ENCODE peak calls at places on chromosomes 4 and X, in six cellular contexts. Q, B, F, D, C and I are unnamed samples.

GRCh38 chr4:104749062-104749461 is 254.4 kb upstream of the CXXC4 start:
- DNase-seq in Q (no peak), B (no peak), F (no peak), D (no peak), C (no peak), I (no peak)

GRCh38 chr4:37908488-37909343 is 17.8 kb downstream of the TBC1D1 start:
- DNase-seq in Q (no peak), B (no peak), F (no peak), D (peak), C (no peak), I (no peak)

GRCh38 chr4:88967883-88968316 is 89.1 kb downstream of the FAM13A start:
- DNase-seq in Q (no peak), B (no peak), F (no peak), D (no peak), C (no peak), I (no peak)

GRCh38 chrX:114268643-114269042 is 315.2 kb upstream of the HTR2C start:
- DNase-seq in Q (no peak), B (no peak), F (no peak), D (no peak), C (no peak), I (no peak)

GRCh38 chr4:174427562-174428140 is 94.6 kb downstream of the HPGD start:
- DNase-seq in Q (no peak), B (no peak), F (no peak), D (peak), C (no peak), I (no peak)

GRCh38 chr4:3858046-3858730 is 92.0 kb downstream of the ADRA2C start:
- DNase-seq in Q (peak), B (no peak), F (no peak), D (no peak), C (no peak), I (peak)

GRCh38 chrX:119423631-119424030 is 24.5 kb downstream of the SLC25A43 start:
- DNase-seq in Q (no peak), B (no peak), F (no peak), D (peak), C (no peak), I (no peak)

GRCh38 chr4:101346562-101347266 is 612 bp downstream of the PPP3CA start:
- DNase-seq in Q (peak), B (peak), F (peak), D (peak), C (peak), I (peak)

GRCh38 chr4:66562276-66562806 is 892.1 kb upstream of the EPHA5 start:
- DNase-seq in Q (no peak), B (no peak), F (no peak), D (no peak), C (no peak), I (no peak)

GRCh38 chr4:83153312-83153915 is 38.9 kb upstream of the PLAC8 start:
- DNase-seq in Q (no peak), B (no peak), F (no peak), D (no peak), C (no peak), I (no peak)

GRCh38 chr4:92236907-92237306 is 66.9 kb upstream of the GRID2 start:
- DNase-seq in Q (no peak), B (no peak), F (no peak), D (peak), C (no peak), I (no peak)

GRCh38 chr4:128524311-128524710 is 236.7 kb upstream of the PGRMC2 start:
- DNase-seq in Q (no peak), B (no peak), F (no peak), D (peak), C (no peak), I (no peak)

GRCh38 chrX:82748901-82749505 is 759.1 kb upstream of the POU3F4 start:
- DNase-seq in Q (no peak), B (no peak), F (no peak), D (peak), C (no peak), I (peak)

GRCh38 chr4:143358923-143359694 is 22.4 kb downstream of the GAB1 start:
- DNase-seq in Q (no peak), B (no peak), F (no peak), D (peak), C (no peak), I (no peak)

GRCh38 chr4:2803624-2804448 is 11.0 kb downstream of the SH3BP2 start:
- DNase-seq in Q (no peak), B (peak), F (no peak), D (no peak), C (no peak), I (no peak)

GRCh38 chr4:181504846-181505374 is 738.3 kb upstream of the TENM3 start:
- DNase-seq in Q (no peak), B (no peak), F (no peak), D (no peak), C (no peak), I (no peak)

GRCh38 chrX:140980271-140980670 is 22.1 kb upstream of the SPANXB1 start:
- DNase-seq in Q (no peak), B (no peak), F (no peak), D (no peak), C (no peak), I (no peak)

GRCh38 chrX:136209016-136209738 is 42.0 kb downstream of the MAP7D3 start:
- DNase-seq in Q (peak), B (peak), F (peak), D (peak), C (no peak), I (peak)

GRCh38 chr4:19038231-19038630 is 1016.7 kb upstream of the LCORL start:
- DNase-seq in Q (no peak), B (no peak), F (no peak), D (no peak), C (no peak), I (no peak)

GRCh38 chr4:53507058-53507457 is 84.2 kb downstream of the LNX1 start:
- DNase-seq in Q (no peak), B (no peak), F (no peak), D (no peak), C (no peak), I (no peak)

GRCh38 chrX:31112226-31112999 is 40.6 kb upstream of the FTHL17 start:
- DNase-seq in Q (no peak), B (no peak), F (no peak), D (no peak), C (no peak), I (no peak)

GRCh38 chr4:26945794-26946193 is 85.2 kb downstream of the STIM2 start:
- DNase-seq in Q (no peak), B (no peak), F (no peak), D (no peak), C (no peak), I (no peak)

GRCh38 chr4:41611881-41612871 is 74.2 kb downstream of the LIMCH1 start:
- DNase-seq in Q (peak), B (peak), F (peak), D (peak), C (no peak), I (peak)

GRCh38 chrX:6383911-6384310 is 151.0 kb downstream of the VCX3A start:
- DNase-seq in Q (peak), B (no peak), F (peak), D (no peak), C (no peak), I (no peak)

GRCh38 chr4:108270466-108271450 is 102.0 kb upstream of the LEF1 start:
- DNase-seq in Q (no peak), B (no peak), F (no peak), D (peak), C (no peak), I (no peak)